ENCODE peak calls at places on chromosomes 4 and X, in eight cellular contexts. V is fibroblast of lung, A is RWPE2, E is progenitor cell of endocrine pancreas, W is WTC11, G is adrenal gland, C is nephron progenitor cell, I is astrocyte of the spinal cord. D is an unnamed sample.

GRCh38 chr4:1247811-1248261 is 1.1 kb downstream of the CTBP1 start:
- DNase-seq in V (no peak), A (peak), E (no peak), W (peak), G (no peak), C (no peak), I (no peak), D (peak)

GRCh38 chr4:20831746-20832145 is 131.5 kb downstream of the PACRGL start:
- DNase-seq in V (no peak), A (no peak), E (no peak), W (no peak), G (no peak), C (no peak), I (peak), D (no peak)

GRCh38 chrX:45230410-45230809 is 29.7 kb upstream of the DIPK2B start:
- DNase-seq in V (no peak), A (no peak), E (no peak), W (no peak), G (no peak), C (no peak), I (no peak), D (no peak)

GRCh38 chrX:54481751-54482150 is 14.3 kb downstream of the FGD1 start:
- DNase-seq in V (no peak), A (no peak), E (no peak), W (peak), G (no peak), C (no peak), I (no peak), D (no peak)

GRCh38 chrX:826026-826425 is 195.4 kb downstream of the SHOX start:
- DNase-seq in V (no peak), A (no peak), E (no peak), W (no peak), G (no peak), C (no peak), I (peak), D (no peak)

GRCh38 chr4:170198742-170199141 is 109.0 kb upstream of the AADAT start:
- DNase-seq in V (no peak), A (no peak), E (no peak), W (no peak), G (no peak), C (no peak), I (no peak), D (no peak)

GRCh38 chr4:121738780-121739547 is 26.0 kb downstream of the SMIM43 start:
- DNase-seq in V (peak), A (no peak), E (no peak), W (no peak), G (no peak), C (no peak), I (peak), D (no peak)

GRCh38 chr4:59180161-59180560 is 2020.0 kb upstream of the ADGRL3 start:
- DNase-seq in V (no peak), A (no peak), E (no peak), W (no peak), G (no peak), C (no peak), I (no peak), D (no peak)

GRCh38 chrX:53263597-53264094 is 17.7 kb downstream of the IQSEC2 start:
- DNase-seq in V (peak), A (peak), E (no peak), W (no peak), G (peak), C (no peak), I (peak), D (no peak)

GRCh38 chr4:70880739-70881138 is 21.4 kb upstream of the MOB1B start:
- DNase-seq in V (no peak), A (no peak), E (no peak), W (no peak), G (no peak), C (no peak), I (no peak), D (no peak)

GRCh38 chrX:8189096-8189830 is 18.2 kb upstream of the VCX2 start:
- DNase-seq in V (no peak), A (no peak), E (no peak), W (no peak), G (no peak), C (no peak), I (no peak), D (no peak)

GRCh38 chr4:37735578-37735977 is 49.4 kb upstream of the RELL1 start:
- DNase-seq in V (no peak), A (no peak), E (no peak), W (no peak), G (no peak), C (no peak), I (no peak), D (no peak)

GRCh38 chr4:24778427-24779225 is 16.7 kb upstream of the SOD3 start:
- DNase-seq in V (peak), A (no peak), E (no peak), W (no peak), G (no peak), C (no peak), I (peak), D (no peak)

GRCh38 chr4:26896636-26897035 is 36.0 kb downstream of the STIM2 start:
- DNase-seq in V (peak), A (no peak), E (no peak), W (no peak), G (no peak), C (no peak), I (peak), D (no peak)

GRCh38 chr4:145154573-145154972 is 25.8 kb downstream of the OTUD4 start:
- DNase-seq in V (peak), A (no peak), E (no peak), W (no peak), G (no peak), C (peak), I (peak), D (no peak)

GRCh38 chr4:184805462-184806245 is 20.1 kb downstream of the ACSL1 start:
- DNase-seq in V (peak), A (no peak), E (no peak), W (no peak), G (peak), C (no peak), I (no peak), D (no peak)

GRCh38 chr4:164906368-164906767 is 29.4 kb downstream of the APELA start:
- DNase-seq in V (no peak), A (no peak), E (no peak), W (no peak), G (no peak), C (no peak), I (no peak), D (no peak)

GRCh38 chr4:166064706-166065105 is 191.7 kb downstream of the TLL1 start:
- DNase-seq in V (no peak), A (no peak), E (no peak), W (no peak), G (no peak), C (no peak), I (no peak), D (no peak)

GRCh38 chr4:77052352-77052751 is 23.4 kb downstream of the CCNI start:
- DNase-seq in V (peak), A (no peak), E (no peak), W (peak), G (peak), C (peak), I (no peak), D (no peak)

GRCh38 chr4:151611960-151612359 is 148.8 kb downstream of the GATB start:
- DNase-seq in V (no peak), A (no peak), E (no peak), W (no peak), G (no peak), C (no peak), I (no peak), D (no peak)

GRCh38 chr4:112270643-112271484 is 14.8 kb downstream of the TIFA start:
- DNase-seq in V (peak), A (no peak), E (no peak), W (no peak), G (no peak), C (no peak), I (peak), D (no peak)

GRCh38 chrX:153556767-153557166 is 39.3 kb downstream of the ATP2B3 start:
- DNase-seq in V (no peak), A (no peak), E (no peak), W (no peak), G (no peak), C (no peak), I (no peak), D (no peak)

GRCh38 chr4:165115301-165115700 is 2.6 kb upstream of the TMEM192 start:
- DNase-seq in V (no peak), A (no peak), E (no peak), W (no peak), G (no peak), C (no peak), I (no peak), D (no peak)

GRCh38 chr4:141102367-141102766 is 30.9 kb downstream of the RNF150 start:
- DNase-seq in V (peak), A (no peak), E (no peak), W (no peak), G (peak), C (no peak), I (peak), D (no peak)

GRCh38 chr4:152579107-152579764 is 43.3 kb upstream of the FBXW7 start:
- DNase-seq in V (no peak), A (no peak), E (no peak), W (no peak), G (no peak), C (no peak), I (no peak), D (no peak)

GRCh38 chr4:3599951-3600350 is 67.7 kb upstream of the LRPAP1 start:
- DNase-seq in V (no peak), A (no peak), E (no peak), W (no peak), G (no peak), C (no peak), I (no peak), D (no peak)

GRCh38 chrX:38275615-38276014 is 51.7 kb downstream of the RPGR start:
- DNase-seq in V (peak), A (no peak), E (no peak), W (no peak), G (no peak), C (no peak), I (peak), D (no peak)

GRCh38 chrX:47283015-47283771 is 50.4 kb downstream of the USP11 start:
- DNase-seq in V (peak), A (no peak), E (no peak), W (no peak), G (peak), C (peak), I (peak), D (no peak)

GRCh38 chr4:147853706-147854105 is 121.8 kb downstream of the ARHGAP10 start:
- DNase-seq in V (peak), A (no peak), E (no peak), W (no peak), G (no peak), C (no peak), I (no peak), D (no peak)

GRCh38 chr4:5635826-5636196 is 72.5 kb downstream of the EVC2 start:
- DNase-seq in V (peak), A (peak), E (no peak), W (no peak), G (no peak), C (no peak), I (peak), D (no peak)

GRCh38 chr4:186291256-186291890 is 25.4 kb downstream of the F11 start:
- DNase-seq in V (no peak), A (no peak), E (no peak), W (no peak), G (no peak), C (no peak), I (no peak), D (no peak)

GRCh38 chr4:151797131-151797530 is 36.3 kb upstream of the GATB start:
- DNase-seq in V (peak), A (no peak), E (no peak), W (no peak), G (no peak), C (no peak), I (peak), D (no peak)

GRCh38 chr4:90328558-90328957 is 201.4 kb downstream of the CCSER1 start:
- DNase-seq in V (peak), A (no peak), E (no peak), W (no peak), G (peak), C (no peak), I (peak), D (no peak)

GRCh38 chr4:174222266-174222872 is 61.1 kb downstream of the FBXO8 start:
- DNase-seq in V (peak), A (no peak), E (no peak), W (no peak), G (no peak), C (no peak), I (peak), D (no peak)
- TF ChIP-seq CTCF in V (peak), A (peak), E (peak), W (peak), G (peak), C (peak), I (peak), D (peak)

GRCh38 chr4:16450724-16451123 is 224.5 kb upstream of the TAPT1 start:
- DNase-seq in V (peak), A (no peak), E (no peak), W (no peak), G (no peak), C (no peak), I (no peak), D (no peak)
- TF ChIP-seq CTCF in V (peak), A (peak), E (no peak), W (no peak), G (no peak), C (no peak), I (peak), D (peak)

DNA sequence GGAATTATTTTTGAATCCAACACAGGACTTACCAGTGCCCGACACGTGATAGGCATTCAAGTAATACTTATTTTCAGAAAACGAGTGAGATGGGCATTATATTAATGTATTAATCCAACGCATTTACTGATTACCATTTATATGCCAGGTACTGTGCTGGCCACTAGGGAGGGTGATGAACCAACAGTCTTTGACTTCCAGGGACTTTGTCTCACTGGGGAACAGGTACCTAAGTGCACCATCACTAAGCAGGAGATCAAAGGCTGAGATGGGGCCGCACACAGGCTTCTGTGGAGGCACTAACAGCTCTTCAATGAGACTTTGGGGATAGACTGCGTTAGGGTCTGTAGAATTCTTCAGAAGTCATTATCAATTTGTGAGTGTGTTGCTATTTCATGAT is 5.7 kb upstream of the TADA2B start:
- DNase-seq in V (no peak), A (no peak), E (no peak), W (no peak), G (no peak), C (no peak), I (no peak), D (no peak)
- TF ChIP-seq CTCF in V (no peak), A (no peak), E (no peak), W (no peak), G (no peak), C (no peak), I (no peak), D (peak)

DNA sequence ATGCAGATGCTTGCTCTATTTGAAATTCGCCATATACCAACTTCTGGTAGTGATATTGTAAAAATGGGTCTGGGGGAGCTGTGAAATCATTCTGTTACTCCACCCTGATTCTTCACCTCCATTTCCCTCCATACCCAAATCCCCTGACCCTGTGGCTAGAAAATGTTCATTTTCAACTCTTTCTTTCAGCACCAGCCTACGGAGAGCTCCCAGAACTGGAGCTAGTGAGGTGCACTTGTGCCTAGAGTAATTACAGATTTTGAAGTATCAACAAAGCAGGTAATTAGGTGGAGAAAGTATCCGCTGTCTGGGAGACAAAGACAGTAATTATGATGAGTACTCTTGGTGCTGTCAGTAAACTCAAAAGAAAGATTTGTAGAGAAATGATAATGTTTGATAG is 8.1 kb downstream of the ARHGAP36 start:
- DNase-seq in V (no peak), A (no peak), E (no peak), W (no peak), G (no peak), C (no peak), I (no peak), D (no peak)
- TF ChIP-seq CTCF in V (no peak), A (no peak), E (no peak), W (no peak), G (no peak), C (no peak), I (no peak), D (no peak)

GRCh38 chr4:52861171-52861873 is 795 bp upstream of the RASL11B start:
- DNase-seq in V (no peak), A (no peak), E (no peak), W (peak), G (no peak), C (no peak), I (no peak), D (no peak)

GRCh38 chr4:52863324-52863723 is 1.2 kb downstream of the RASL11B start:
- DNase-seq in V (no peak), A (no peak), E (no peak), W (no peak), G (no peak), C (no peak), I (no peak), D (no peak)

GRCh38 chr4:52864816-52865215 is 2.7 kb downstream of the RASL11B start:
- DNase-seq in V (peak), A (no peak), E (no peak), W (no peak), G (no peak), C (no peak), I (peak), D (no peak)

GRCh38 chr4:52862605-52863236 is 604 bp downstream of the RASL11B start:
- DNase-seq in V (no peak), A (no peak), E (no peak), W (no peak), G (no peak), C (peak), I (no peak), D (no peak)

DNA sequence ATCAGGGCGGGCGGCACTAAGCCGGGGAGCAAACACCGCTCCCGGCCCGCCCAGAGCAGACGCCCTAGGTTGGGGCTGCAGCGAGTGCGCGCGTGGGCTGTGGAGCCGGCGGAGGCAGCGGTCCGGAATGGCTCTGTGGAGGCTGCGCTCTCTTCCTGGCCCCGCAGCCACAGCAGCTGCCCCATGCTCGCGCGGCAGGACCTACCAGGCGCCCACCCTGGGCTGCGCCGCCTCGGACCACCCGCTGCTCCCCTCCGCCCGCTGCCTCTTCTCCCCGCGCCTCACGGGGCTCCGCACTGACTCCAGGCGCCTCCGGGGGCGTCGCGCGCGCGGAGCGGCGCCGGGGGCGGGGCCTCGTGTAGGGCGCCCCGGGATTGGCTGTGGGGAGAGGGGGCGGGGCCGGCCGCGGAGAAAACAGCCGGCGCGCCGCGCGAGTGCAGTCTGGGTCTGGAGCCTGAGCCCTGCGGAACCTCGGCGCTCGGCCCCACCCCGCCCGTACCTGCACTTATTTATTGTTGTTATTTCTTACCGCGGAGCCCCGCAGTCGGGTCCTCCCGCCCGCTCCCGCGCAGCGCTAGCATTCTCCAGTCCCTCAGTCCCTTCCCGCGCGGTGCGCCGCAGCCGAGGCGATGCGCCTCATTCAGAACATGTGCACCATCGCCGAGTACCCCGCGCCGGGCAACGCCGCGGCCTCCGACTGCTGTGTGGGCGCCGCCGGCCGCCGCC is at the start of gene RASL11B:
- DNase-seq in V (peak), A (peak), E (peak), W (peak), G (peak), C (peak), I (peak), D (no peak)
- TF ChIP-seq CTCF in V (no peak), A (peak), E (peak), W (no peak), G (peak), C (peak), I (no peak), D (peak)

GRCh38 chrX:155864655-155865054 is 16.5 kb upstream of the VAMP7 start:
- DNase-seq in V (no peak), A (no peak), E (no peak), W (no peak), G (no peak), C (no peak), I (no peak), D (no peak)
- TF ChIP-seq CTCF in V (no peak), A (peak), E (no peak), W (no peak), G (peak), C (no peak), I (no peak), D (peak)

D was measured in chondrocyte.